ENCODE peak calls at places on chromosomes 16 and 17, in eight cellular contexts. G is kidney tubule cell, F is choroid plexus epithelial cell, Y is adrenal gland, X is esophagus squamous epithelium, K is AG20443, U is HCEC 1CT, C is foreskin melanocyte. Q is an unnamed sample.

GRCh38 chr17:68462381-68463210 is 5.3 kb upstream of the WIPI1 start:
- DNase-seq in G (peak), Y (peak), C (peak), X (no peak), U (peak), K (peak), F (peak), Q (peak)

GRCh38 chr16:1983544-1984346 is at the start of gene GFER:
- DNase-seq in F (peak), C (peak), U (peak), X (no peak), K (peak), Y (peak), G (peak), Q (peak)

GRCh38 chr17:58092101-58092796 is 9.0 kb downstream of the DYNLL2 start:
- DNase-seq in U (no peak), G (no peak), X (no peak), Y (no peak), C (no peak), K (peak), F (no peak), Q (no peak)

GRCh38 chr17:27569257-27569722 is 61.7 kb upstream of the LGALS9 start:
- DNase-seq in G (peak), K (peak), Y (peak), C (no peak), F (no peak), U (no peak), X (no peak), Q (peak)

GRCh38 chr17:10640475-10640874 is 16.6 kb downstream of the MYH3 start:
- DNase-seq in C (no peak), G (no peak), K (peak), U (no peak), X (no peak), F (no peak), Y (no peak), Q (no peak)

GRCh38 chr17:3935140-3935542 is 18.9 kb upstream of the P2RX1 start:
- DNase-seq in F (peak), G (peak), U (peak), X (no peak), Y (peak), C (no peak), K (no peak), Q (peak)

GRCh38 chr16:77450790-77451487 is 16.1 kb upstream of the ADAMTS18 start:
- DNase-seq in K (peak), G (no peak), X (no peak), F (no peak), U (no peak), C (no peak), Y (peak), Q (no peak)

GRCh38 chr16:57997528-57998265 is 2.8 kb downstream of the ZNF319 start:
- DNase-seq in G (no peak), U (no peak), X (no peak), F (no peak), Y (no peak), K (no peak), C (no peak), Q (no peak)

GRCh38 chr17:74922694-74923537 is at the start of gene USH1G:
- DNase-seq in G (no peak), F (no peak), X (no peak), Y (peak), U (no peak), C (no peak), K (peak), Q (no peak)

GRCh38 chr16:75477680-75478473 is 13.4 kb upstream of the TMEM170A start:
- DNase-seq in K (no peak), C (no peak), U (no peak), X (no peak), Y (no peak), G (peak), F (no peak), Q (no peak)

GRCh38 chr17:19978206-19978802 is 676 bp upstream of the AKAP10 start:
- DNase-seq in F (no peak), C (no peak), X (no peak), K (peak), G (peak), Y (peak), U (no peak), Q (peak)

GRCh38 chr17:76547183-76547641 is 7.4 kb downstream of the PRCD start:
- DNase-seq in U (peak), X (no peak), K (peak), G (peak), C (peak), F (peak), Y (peak), Q (peak)

GRCh38 chr17:30956764-30957374 is 14.0 kb upstream of the RNF135 start:
- DNase-seq in C (no peak), K (peak), U (peak), X (no peak), Y (no peak), F (peak), G (no peak), Q (no peak)

GRCh38 chr16:80171746-80172145 is 369.0 kb upstream of the DYNLRB2 start:
- DNase-seq in X (no peak), Y (no peak), C (no peak), G (no peak), U (no peak), F (no peak), K (no peak), Q (no peak)

GRCh38 chr17:41511130-41511529 is 5.7 kb upstream of the KRT13 start:
- DNase-seq in K (no peak), U (no peak), G (no peak), X (no peak), Y (no peak), F (no peak), C (no peak), Q (no peak)

GRCh38 chr16:46830417-46830901 is 521 bp downstream of the C16orf87 start:
- DNase-seq in Y (no peak), X (no peak), F (no peak), K (peak), U (peak), C (no peak), G (no peak), Q (no peak)

GRCh38 chr17:76241776-76242175 is 1.5 kb upstream of the RNF157 start:
- DNase-seq in F (no peak), C (no peak), K (no peak), U (no peak), X (no peak), Y (peak), G (no peak), Q (no peak)

GRCh38 chr16:48384305-48384981 is 770 bp downstream of the SIAH1 start:
- DNase-seq in K (peak), G (peak), X (no peak), F (peak), U (peak), C (no peak), Y (peak), Q (peak)

GRCh38 chr17:41496803-41497484 is 7.2 kb upstream of the KRT36 start:
- DNase-seq in F (peak), K (peak), Y (peak), X (no peak), G (peak), U (peak), C (peak), Q (peak)

GRCh38 chr16:66898207-66898606 is 17.9 kb downstream of the PDP2 start:
- DNase-seq in Y (peak), U (peak), G (peak), C (no peak), K (peak), X (no peak), F (no peak), Q (peak)

GRCh38 chr16:50323335-50324011 is 45.3 kb downstream of the BRD7 start:
- DNase-seq in C (peak), F (peak), X (no peak), Y (peak), K (peak), U (peak), G (peak), Q (peak)

GRCh38 chr17:33684714-33685113 is 391.6 kb upstream of the ASIC2 start:
- DNase-seq in Y (no peak), F (no peak), G (no peak), C (no peak), X (no peak), U (no peak), K (no peak), Q (no peak)

GRCh38 chr17:1150863-1151685 is 28.7 kb downstream of the ABR start:
- DNase-seq in G (no peak), X (no peak), K (no peak), Y (no peak), U (no peak), F (peak), C (peak), Q (no peak)

GRCh38 chr17:64938290-64938689 is 19.0 kb upstream of the LRRC37A3 start:
- DNase-seq in K (no peak), X (no peak), C (no peak), G (peak), Y (no peak), F (no peak), U (no peak), Q (no peak)

GRCh38 chr16:4676826-4677225 is 16.5 kb upstream of the NUDT16L1 start:
- DNase-seq in G (no peak), X (no peak), F (no peak), U (no peak), K (no peak), Y (peak), C (no peak), Q (no peak)

GRCh38 chr17:13631541-13631940 is 29.8 kb upstream of the HS3ST3A1 start:
- DNase-seq in K (no peak), C (no peak), X (no peak), G (no peak), Y (no peak), F (peak), U (peak), Q (peak)

GRCh38 chr17:78541488-78542237 is 35.5 kb downstream of the DNAH17 start:
- DNase-seq in U (no peak), K (peak), F (no peak), C (no peak), Y (no peak), G (peak), X (no peak), Q (no peak)

GRCh38 chr17:37301288-37301687 is 74.5 kb upstream of the C17orf78 start:
- DNase-seq in C (no peak), F (peak), K (peak), X (no peak), U (no peak), G (peak), Y (peak), Q (peak)